ENCODE peak calls at places on chromosomes 12 and 14, in nine cellular contexts. S is effector memory CD8-positive, alpha-beta T cell; M is putamen; F is activated gamma-delta T cell treated with anti-CD3 and anti-CD28 coated beads, Interleukin-2, amount 50 U/mL, for 16 hours; L is GM06990; V is HTR-8/SVneo; K is left cardiac atrium; O is activated effector memory CD4-positive, alpha-beta T cell treated with anti-CD3 and anti-CD28 coated beads, Interleukin-2, amount 50 U/mL, for 16 hours; D is EL. E is an unnamed sample.

GRCh38 chr14:102929349-102930137 is 7.1 kb downstream of the AMN start:
- DNase-seq in V (no peak), M (no peak), K (no peak), L (no peak), F (no peak), D (no peak), S (no peak), O (no peak), E (no peak)

GRCh38 chr12:95100264-95101190 is 27.1 kb upstream of the NR2C1 start:
- DNase-seq in L (no peak), V (no peak), K (no peak), D (no peak), M (no peak), S (no peak), O (no peak), F (no peak), E (no peak)

GRCh38 chr12:120121343-120121742 is 4.8 kb upstream of the RAB35 start:
- DNase-seq in M (no peak), K (no peak), O (no peak), L (no peak), S (no peak), F (no peak), D (no peak), V (no peak), E (no peak)

GRCh38 chr14:106372870-106373657 is 846.7 kb downstream of the TMEM121 start:
- DNase-seq in V (peak), O (peak), L (peak), F (peak), K (peak), D (no peak), M (peak), S (peak), E (peak)

GRCh38 chr12:15819644-15820437 is 30.7 kb upstream of the EPS8 start:
- DNase-seq in L (no peak), F (no peak), M (no peak), K (no peak), D (no peak), O (no peak), S (no peak), V (no peak), E (no peak)

GRCh38 chr12:92141585-92142244 is 3.9 kb downstream of the BTG1 start:
- DNase-seq in S (no peak), F (no peak), M (no peak), L (no peak), V (no peak), K (no peak), O (no peak), D (no peak), E (peak)

GRCh38 chr12:69936214-69936731 is 111.2 kb downstream of the MYRFL start:
- DNase-seq in K (no peak), F (no peak), M (no peak), S (no peak), D (no peak), O (no peak), V (no peak), L (no peak), E (no peak)

GRCh38 chr12:104634852-104635251 is 178.1 kb downstream of the CHST11 start:
- DNase-seq in V (no peak), L (no peak), M (no peak), O (no peak), D (no peak), F (no peak), S (no peak), K (no peak), E (no peak)

GRCh38 chr12:42299392-42300308 is 26.2 kb downstream of the ZCRB1 start:
- DNase-seq in L (peak), F (peak), K (no peak), D (peak), V (no peak), O (peak), S (peak), M (no peak), E (no peak)

GRCh38 chr12:30041096-30041495 is 257.4 kb upstream of the TMTC1 start:
- DNase-seq in O (no peak), S (no peak), K (no peak), V (no peak), M (no peak), L (no peak), F (no peak), D (no peak), E (no peak)

GRCh38 chr12:6914246-6914947 is at the start of gene ENO2:
- DNase-seq in V (peak), S (peak), O (peak), F (peak), M (peak), D (peak), L (peak), K (peak), E (peak)

GRCh38 chr12:6426882-6427671 is 17.7 kb upstream of the CD27 start:
- DNase-seq in L (peak), K (no peak), S (peak), D (no peak), F (peak), O (peak), V (no peak), M (peak), E (peak)

GRCh38 chr12:120649442-120650248 is 9.2 kb downstream of the CABP1 start:
- DNase-seq in D (peak), K (no peak), O (no peak), V (no peak), S (no peak), L (no peak), F (no peak), M (no peak), E (no peak)

E was measured in CD8-positive, alpha-beta memory T cell.